ENCODE peak calls at places on chromosomes 4 and X, in eight cellular contexts. One of them, this sample, is unnamed.
A peak's percentile ranks its signal among the peaks of the same experiment; 100 is the strongest.

GRCh38 chrX:70664726-70665125 is 220.1 kb downstream of the DLG3 start:
- DNase-seq in foreskin keratinocyte: no peak
- DNase-seq in thyroid gland: peak; percentile 1
- DNase-seq in adrenal gland: peak; percentile 3
- DNase-seq in heart left ventricle: no peak
- DNase-seq in right atrium auricular region: no peak
- DNase-seq in tibial artery: no peak
- DNase-seq in OCI-LY7: peak; percentile 11
- DNase-seq in this sample: no peak

GRCh38 chr4:10762541-10762940 is 78.0 kb upstream of the CLNK start:
- DNase-seq in right atrium auricular region: no peak
- DNase-seq in heart left ventricle: no peak
- DNase-seq in foreskin keratinocyte: no peak
- DNase-seq in adrenal gland: no peak
- DNase-seq in OCI-LY7: no peak
- DNase-seq in tibial artery: no peak
- DNase-seq in thyroid gland: peak; percentile 13
- DNase-seq in this sample: no peak

GRCh38 chr4:152415980-152416379 is 119.9 kb downstream of the FBXW7 start:
- DNase-seq in heart left ventricle: no peak
- DNase-seq in thyroid gland: no peak
- DNase-seq in OCI-LY7: no peak
- DNase-seq in adrenal gland: no peak
- DNase-seq in tibial artery: no peak
- DNase-seq in right atrium auricular region: no peak
- DNase-seq in foreskin keratinocyte: peak; percentile 14
- DNase-seq in this sample: no peak

GRCh38 chr4:71287305-71287704 is 51.5 kb upstream of the SLC4A4 start:
- DNase-seq in OCI-LY7: no peak
- DNase-seq in tibial artery: no peak
- DNase-seq in thyroid gland: no peak
- DNase-seq in right atrium auricular region: no peak
- DNase-seq in foreskin keratinocyte: no peak
- DNase-seq in adrenal gland: no peak
- DNase-seq in heart left ventricle: no peak
- DNase-seq in this sample: no peak

GRCh38 chrX:18702362-18703195 is 4.9 kb upstream of the PPEF1 start:
- DNase-seq in foreskin keratinocyte: peak; percentile 35
- DNase-seq in heart left ventricle: no peak
- DNase-seq in right atrium auricular region: no peak
- DNase-seq in thyroid gland: no peak
- DNase-seq in OCI-LY7: no peak
- DNase-seq in adrenal gland: no peak
- DNase-seq in tibial artery: no peak
- DNase-seq in this sample: no peak

GRCh38 chr4:156594619-156595018 is 377.0 kb downstream of the PDGFC start:
- DNase-seq in adrenal gland: peak; percentile 58
- DNase-seq in OCI-LY7: no peak
- DNase-seq in right atrium auricular region: no peak
- DNase-seq in foreskin keratinocyte: no peak
- DNase-seq in thyroid gland: peak; percentile 89
- DNase-seq in heart left ventricle: peak; percentile 30
- DNase-seq in tibial artery: peak; percentile 71
- DNase-seq in this sample: peak; percentile 55

GRCh38 chrX:152072236-152072635 is 66.1 kb downstream of the MAGEA10 start:
- DNase-seq in adrenal gland: no peak
- DNase-seq in right atrium auricular region: no peak
- DNase-seq in foreskin keratinocyte: peak; percentile 26
- DNase-seq in heart left ventricle: no peak
- DNase-seq in tibial artery: no peak
- DNase-seq in OCI-LY7: no peak
- DNase-seq in thyroid gland: no peak
- DNase-seq in this sample: peak; percentile 29

GRCh38 chr4:3655485-3656429 is 110.4 kb upstream of the ADRA2C start:
- DNase-seq in thyroid gland: no peak
- DNase-seq in right atrium auricular region: no peak
- DNase-seq in foreskin keratinocyte: no peak
- DNase-seq in OCI-LY7: peak; percentile 38
- DNase-seq in adrenal gland: no peak
- DNase-seq in tibial artery: no peak
- DNase-seq in heart left ventricle: no peak
- DNase-seq in this sample: peak; percentile 50

GRCh38 chr4:151167561-151167960 is 68.1 kb downstream of the RPS3A start:
- DNase-seq in OCI-LY7: no peak
- DNase-seq in adrenal gland: no peak
- DNase-seq in thyroid gland: no peak
- DNase-seq in heart left ventricle: no peak
- DNase-seq in tibial artery: no peak
- DNase-seq in foreskin keratinocyte: no peak
- DNase-seq in right atrium auricular region: no peak
- DNase-seq in this sample: no peak

GRCh38 chr4:186132577-186133277 is 28.2 kb downstream of the FAM149A start:
- DNase-seq in OCI-LY7: peak; percentile 22
- DNase-seq in foreskin keratinocyte: no peak
- DNase-seq in adrenal gland: peak; percentile 12
- DNase-seq in right atrium auricular region: no peak
- DNase-seq in tibial artery: no peak
- DNase-seq in thyroid gland: no peak
- DNase-seq in heart left ventricle: no peak
- DNase-seq in this sample: no peak

GRCh38 chrX:70432936-70433847 is 10.1 kb downstream of the GDPD2 start:
- DNase-seq in tibial artery: no peak
- DNase-seq in thyroid gland: no peak
- DNase-seq in heart left ventricle: no peak
- DNase-seq in foreskin keratinocyte: no peak
- DNase-seq in OCI-LY7: no peak
- DNase-seq in adrenal gland: no peak
- DNase-seq in right atrium auricular region: no peak
- DNase-seq in this sample: no peak

GRCh38 chr4:118811008-118811764 is 24.7 kb downstream of the SEC24D start:
- DNase-seq in foreskin keratinocyte: no peak
- DNase-seq in OCI-LY7: no peak
- DNase-seq in heart left ventricle: no peak
- DNase-seq in thyroid gland: no peak
- DNase-seq in tibial artery: no peak
- DNase-seq in adrenal gland: no peak
- DNase-seq in right atrium auricular region: no peak
- DNase-seq in this sample: no peak

GRCh38 chrX:71181558-71181909 is 36.9 kb downstream of the NLGN3 start:
- DNase-seq in thyroid gland: peak; percentile 15
- DNase-seq in adrenal gland: peak; percentile 23
- DNase-seq in foreskin keratinocyte: no peak
- DNase-seq in tibial artery: no peak
- DNase-seq in heart left ventricle: peak; percentile 17
- DNase-seq in right atrium auricular region: no peak
- DNase-seq in OCI-LY7: peak; percentile 57
- DNase-seq in this sample: no peak

GRCh38 chr4:53646792-53647191 is 55.5 kb upstream of the LNX1 start:
- DNase-seq in heart left ventricle: peak; percentile 32
- DNase-seq in OCI-LY7: no peak
- DNase-seq in thyroid gland: no peak
- DNase-seq in foreskin keratinocyte: no peak
- DNase-seq in tibial artery: no peak
- DNase-seq in adrenal gland: peak; percentile 20
- DNase-seq in right atrium auricular region: no peak
- DNase-seq in this sample: no peak

GRCh38 chr4:150533673-150534072 is 48.3 kb upstream of the MAB21L2 start:
- DNase-seq in foreskin keratinocyte: no peak
- DNase-seq in OCI-LY7: no peak
- DNase-seq in tibial artery: no peak
- DNase-seq in adrenal gland: no peak
- DNase-seq in thyroid gland: no peak
- DNase-seq in heart left ventricle: no peak
- DNase-seq in right atrium auricular region: no peak
- DNase-seq in this sample: no peak

GRCh38 chrX:31397119-31397518 is 325.3 kb upstream of the FTHL17 start:
- DNase-seq in tibial artery: no peak
- DNase-seq in foreskin keratinocyte: peak; percentile 14
- DNase-seq in thyroid gland: no peak
- DNase-seq in heart left ventricle: no peak
- DNase-seq in OCI-LY7: no peak
- DNase-seq in adrenal gland: no peak
- DNase-seq in right atrium auricular region: no peak
- DNase-seq in this sample: no peak

GRCh38 chr4:125355791-125356190 is 41.0 kb downstream of the FAT4 start:
- DNase-seq in thyroid gland: no peak
- DNase-seq in tibial artery: no peak
- DNase-seq in foreskin keratinocyte: no peak
- DNase-seq in heart left ventricle: no peak
- DNase-seq in adrenal gland: no peak
- DNase-seq in OCI-LY7: no peak
- DNase-seq in right atrium auricular region: no peak
- DNase-seq in this sample: no peak

GRCh38 chr4:25792200-25792791 is 70.5 kb downstream of the SEL1L3 start:
- DNase-seq in thyroid gland: peak; percentile 27
- DNase-seq in right atrium auricular region: no peak
- DNase-seq in OCI-LY7: peak; percentile 40
- DNase-seq in heart left ventricle: no peak
- DNase-seq in tibial artery: no peak
- DNase-seq in foreskin keratinocyte: no peak
- DNase-seq in adrenal gland: peak; percentile 62
- DNase-seq in this sample: no peak

GRCh38 chrX:16433021-16433420 is 216.9 kb upstream of the S100G start:
- DNase-seq in foreskin keratinocyte: no peak
- DNase-seq in right atrium auricular region: no peak
- DNase-seq in adrenal gland: no peak
- DNase-seq in tibial artery: no peak
- DNase-seq in heart left ventricle: no peak
- DNase-seq in thyroid gland: no peak
- DNase-seq in OCI-LY7: no peak
- DNase-seq in this sample: no peak

DNA sequence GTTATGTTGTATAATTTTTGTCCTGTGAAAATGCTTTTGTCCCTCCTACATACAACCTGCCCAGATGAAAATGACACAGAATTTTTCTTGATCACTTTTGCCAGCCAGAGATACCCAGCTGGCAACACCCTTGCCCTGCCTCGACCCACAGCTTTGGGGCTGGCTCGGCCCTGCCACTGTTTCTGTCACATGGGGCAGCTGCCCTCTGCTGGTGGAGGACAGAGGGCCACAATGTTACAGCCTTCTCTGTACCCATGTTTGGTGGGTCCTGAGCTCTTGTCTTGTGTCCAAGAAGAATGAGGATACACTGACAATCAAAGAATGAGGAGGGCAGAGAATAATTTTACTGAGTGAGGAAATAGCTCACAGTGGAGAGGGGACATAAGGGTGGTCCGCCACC is 31.1 kb downstream of the BMP15 start:
- DNase-seq in heart left ventricle: no peak
- DNase-seq in foreskin keratinocyte: no peak
- DNase-seq in right atrium auricular region: no peak
- DNase-seq in OCI-LY7: peak; percentile 1
- DNase-seq in tibial artery: no peak
- DNase-seq in thyroid gland: no peak
- DNase-seq in adrenal gland: peak; percentile 1
- DNase-seq in this sample: no peak
- TF ChIP-seq CTCF in heart left ventricle: peak; percentile 24
- TF ChIP-seq CTCF in foreskin keratinocyte: peak; percentile 35
- TF ChIP-seq CTCF in right atrium auricular region: no peak
- TF ChIP-seq CTCF in OCI-LY7: peak; percentile 46
- TF ChIP-seq CTCF in tibial artery: no peak
- TF ChIP-seq CTCF in thyroid gland: no peak
- TF ChIP-seq CTCF in adrenal gland: no peak
- TF ChIP-seq CTCF in this sample: peak; percentile 18

GRCh38 chr4:95537181-95537580 is 11.6 kb downstream of the UNC5C start:
- DNase-seq in OCI-LY7: no peak
- DNase-seq in heart left ventricle: no peak
- DNase-seq in thyroid gland: no peak
- DNase-seq in foreskin keratinocyte: no peak
- DNase-seq in tibial artery: no peak
- DNase-seq in right atrium auricular region: no peak
- DNase-seq in adrenal gland: peak; percentile 43
- DNase-seq in this sample: no peak
- H3K4me1 ChIP-seq in OCI-LY7: no peaks in the 10 kb centered on the region
- H3K4me1 ChIP-seq in heart left ventricle: no peaks in the 10 kb centered on the region
- H3K4me1 ChIP-seq in thyroid gland: peaks cover 44% of the 10 kb centered on the region
- H3K4me1 ChIP-seq in foreskin keratinocyte: no peaks in the 10 kb centered on the region
- H3K4me1 ChIP-seq in tibial artery: peaks cover 32% of the 10 kb centered on the region
- H3K4me1 ChIP-seq in right atrium auricular region: no peaks in the 10 kb centered on the region
- H3K4me1 ChIP-seq in adrenal gland: peaks cover 4% of the 10 kb centered on the region
- H3K4me1 ChIP-seq in this sample: no peaks in the 10 kb centered on the region

GRCh38 chr4:143531368-143531767 is 17.9 kb downstream of the SMARCA5 start:
- DNase-seq in foreskin keratinocyte: no peak
- DNase-seq in right atrium auricular region: no peak
- DNase-seq in OCI-LY7: peak; percentile 12
- DNase-seq in adrenal gland: no peak
- DNase-seq in heart left ventricle: no peak
- DNase-seq in tibial artery: no peak
- DNase-seq in thyroid gland: no peak
- DNase-seq in this sample: no peak

DNA sequence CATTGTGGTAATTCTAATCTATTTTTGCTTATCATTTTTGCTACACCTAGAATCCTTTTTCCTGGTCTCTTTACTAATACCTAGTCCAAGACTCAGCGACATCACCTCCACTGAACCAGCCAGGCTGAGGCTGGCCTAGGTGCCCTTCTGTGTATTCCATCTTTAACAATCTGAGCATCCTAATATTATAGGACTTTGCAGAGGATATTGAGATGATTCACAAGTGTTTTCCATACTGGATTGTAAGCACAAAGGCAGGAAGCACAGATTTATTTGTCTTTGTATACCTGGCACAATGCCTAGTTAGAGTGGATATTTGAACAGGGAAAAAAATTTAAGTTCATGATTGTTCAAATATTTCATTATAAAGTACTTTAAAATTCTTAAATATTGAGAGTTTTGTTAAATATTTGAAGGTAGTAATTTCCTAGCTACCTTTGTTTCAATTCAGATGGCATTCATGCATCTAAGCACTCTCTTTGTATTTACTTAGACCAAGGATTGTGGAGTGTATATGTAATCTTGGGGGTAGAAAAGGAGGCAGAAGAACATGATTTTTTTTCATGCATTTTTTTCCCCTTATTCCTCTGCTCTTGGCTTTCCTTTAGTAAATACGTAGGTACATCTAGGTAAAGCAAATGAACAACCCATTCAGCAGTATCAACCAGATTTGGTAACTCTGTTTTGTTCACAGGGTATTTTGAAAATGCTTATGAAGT is 18.4 kb downstream of the SMARCA5 start:
- DNase-seq in adrenal gland: no peak
- DNase-seq in OCI-LY7: no peak
- DNase-seq in tibial artery: no peak
- DNase-seq in foreskin keratinocyte: no peak
- DNase-seq in thyroid gland: no peak
- DNase-seq in heart left ventricle: no peak
- DNase-seq in right atrium auricular region: no peak
- DNase-seq in this sample: no peak
- TF ChIP-seq CTCF in adrenal gland: no peak
- TF ChIP-seq CTCF in OCI-LY7: peak; percentile 36
- TF ChIP-seq CTCF in tibial artery: no peak
- TF ChIP-seq CTCF in foreskin keratinocyte: no peak
- TF ChIP-seq CTCF in thyroid gland: no peak
- TF ChIP-seq CTCF in heart left ventricle: no peak
- TF ChIP-seq CTCF in right atrium auricular region: no peak
- TF ChIP-seq CTCF in this sample: no peak

DNA sequence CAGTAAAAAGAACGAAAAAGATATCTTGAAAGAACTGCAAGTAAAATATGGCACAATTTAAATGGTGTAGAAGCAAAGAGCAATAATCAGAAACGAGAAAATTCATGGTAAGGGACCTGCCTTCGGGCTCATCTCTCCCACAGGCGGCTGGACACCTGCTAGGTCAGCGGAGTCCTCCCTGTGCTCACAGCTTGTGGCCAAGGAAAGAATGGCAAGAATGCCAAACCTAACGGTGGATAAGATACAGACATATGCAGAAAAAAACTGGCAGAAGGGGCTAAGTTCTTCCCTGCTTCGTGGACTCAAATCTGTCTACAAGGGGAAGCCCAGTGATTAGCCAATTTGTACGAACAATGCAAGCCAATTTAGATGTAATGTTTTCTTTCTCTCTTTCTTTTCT is 152.1 kb upstream of the VCX start:
- DNase-seq in right atrium auricular region: no peak
- DNase-seq in OCI-LY7: no peak
- DNase-seq in adrenal gland: no peak
- DNase-seq in foreskin keratinocyte: no peak
- DNase-seq in tibial artery: no peak
- DNase-seq in thyroid gland: no peak
- DNase-seq in heart left ventricle: no peak
- DNase-seq in this sample: no peak
- H3K4me1 ChIP-seq in right atrium auricular region: no peaks in the 10 kb centered on the region
- H3K4me1 ChIP-seq in OCI-LY7: no peaks in the 10 kb centered on the region
- H3K4me1 ChIP-seq in adrenal gland: no peaks in the 10 kb centered on the region
- H3K4me1 ChIP-seq in foreskin keratinocyte: no peaks in the 10 kb centered on the region
- H3K4me1 ChIP-seq in tibial artery: no peaks in the 10 kb centered on the region
- H3K4me1 ChIP-seq in thyroid gland: no peaks in the 10 kb centered on the region
- H3K4me1 ChIP-seq in heart left ventricle: no peaks in the 10 kb centered on the region
- H3K4me1 ChIP-seq in this sample: no peaks in the 10 kb centered on the region